ENCODE peak calls at places on chromosomes 13 and 19, in five cellular contexts. V is neuronal stem cell, G is K562, I is MM.1S, S is mammary epithelial cell. M is an unnamed sample.

GRCh38 chr13:98144501-98145350 is 1.8 kb downstream of the FARP1 start:
- DNase-seq in S (peak; percentile 44), V (peak; percentile 53), I (no peak), G (no peak), M (peak; percentile 62)

GRCh38 chr19:49692102-49692599 is 1.2 kb downstream of the CPT1C start:
- DNase-seq in I (no peak), S (no peak), G (no peak), V (no peak), M (no peak)

GRCh38 chr19:8324186-8325050 is 3.1 kb downstream of the RPS28 start:
- DNase-seq in G (no peak), S (no peak), I (peak; percentile 21), V (no peak), M (peak; percentile 32)

GRCh38 chr19:43720936-43721335 is 5.1 kb downstream of the IRGC start:
- DNase-seq in G (no peak), I (no peak), S (no peak), V (no peak), M (no peak)

GRCh38 chr19:16915734-16916133 is 26.9 kb downstream of the F2RL3 start:
- DNase-seq in V (no peak), S (no peak), G (no peak), I (no peak), M (no peak)

GRCh38 chr19:2051771-2052704 is 994 bp upstream of the MKNK2 start:
- DNase-seq in G (no peak), I (no peak), V (no peak), S (no peak), M (no peak)

GRCh38 chr13:106621833-106622232 is 53.9 kb upstream of the ARGLU1 start:
- DNase-seq in V (no peak), S (no peak), I (no peak), G (no peak), M (no peak)

GRCh38 chr13:90594694-90595093 is 752.8 kb upstream of the MIR17HG start:
- DNase-seq in V (no peak), I (no peak), G (no peak), S (peak; percentile 86), M (peak; percentile 62)

GRCh38 chr13:28730762-28731161 is 12.0 kb upstream of the SLC46A3 start:
- DNase-seq in S (no peak), V (no peak), G (no peak), I (no peak), M (no peak)

GRCh38 chr19:1472227-1473055 is 6.6 kb downstream of the C19orf25 start:
- DNase-seq in S (no peak), I (no peak), G (no peak), V (no peak), M (no peak)

GRCh38 chr13:98324105-98324504 is 147.0 kb upstream of the RNF113B start:
- DNase-seq in I (no peak), S (no peak), G (no peak), V (no peak), M (no peak)

GRCh38 chr19:41958367-41959055 is 610 bp downstream of the RABAC1 start:
- DNase-seq in G (peak; percentile 90), I (peak; percentile 82), S (peak; percentile 73), V (peak; percentile 71), M (peak; percentile 60)

GRCh38 chr13:49110122-49110831 is 109.9 kb upstream of the MLNR start:
- DNase-seq in I (no peak), G (peak; percentile 71), V (peak; percentile 75), S (peak; percentile 79), M (peak; percentile 69)

GRCh38 chr13:49108204-49108603 is 111.9 kb upstream of the MLNR start:
- DNase-seq in G (no peak), I (no peak), V (no peak), S (no peak), M (no peak)

GRCh38 chr13:49113526-49114286 is 106.4 kb upstream of the MLNR start:
- DNase-seq in S (peak; percentile 29), G (no peak), V (no peak), I (no peak), M (peak; percentile 21)

GRCh38 chr13:49116873-49117272 is 103.3 kb upstream of the MLNR start:
- DNase-seq in G (no peak), V (no peak), I (no peak), S (no peak), M (no peak)

DNA sequence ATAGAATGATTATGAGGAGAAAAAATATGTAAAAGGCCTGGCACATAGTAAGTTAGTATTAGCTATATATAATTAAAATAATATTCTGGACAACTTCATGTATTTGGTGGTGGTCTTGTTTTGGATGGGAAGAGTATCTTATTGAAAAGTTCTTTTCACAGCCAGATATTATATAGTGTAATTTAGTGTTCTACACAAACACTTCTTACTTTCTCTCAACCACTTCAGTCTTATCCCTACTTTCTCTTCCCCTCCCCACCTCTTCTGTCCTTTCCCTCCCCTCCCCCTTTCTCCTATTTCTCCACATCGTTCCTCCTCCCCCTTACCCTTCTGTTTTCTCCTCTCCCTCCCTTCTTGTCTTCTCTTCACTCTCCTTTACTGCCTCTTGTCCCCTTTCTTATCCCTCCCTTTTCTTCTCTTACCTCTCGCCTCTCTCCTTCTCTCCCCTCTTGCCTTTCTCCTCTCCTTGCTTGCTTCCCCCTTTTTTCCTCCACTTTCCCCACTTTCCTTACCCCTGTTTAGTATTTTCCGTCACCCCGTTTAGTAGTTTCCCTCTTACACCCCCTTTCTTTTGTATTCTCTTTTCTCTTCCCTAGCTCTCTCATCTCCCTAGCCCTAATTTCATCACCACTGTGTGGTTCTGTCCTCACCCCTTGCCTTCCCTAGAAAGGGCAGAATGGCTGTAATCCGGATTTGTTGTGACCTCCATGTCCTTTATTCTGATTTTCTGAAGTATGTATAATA is 107.2 kb upstream of the MLNR start:
- DNase-seq in V (peak; percentile 23), G (peak; percentile 10), S (no peak), I (no peak), M (no peak)
- H2AFZ ChIP-seq in V (no peak overlapping the region), G (no peak overlapping the region), S (no peak overlapping the region), I (no peak overlapping the region), M (peak overlapping the region; percentile 72)

GRCh38 chr19:5291588-5292193 is 48.9 kb downstream of the PTPRS start:
- DNase-seq in S (no peak), I (no peak), V (no peak), G (no peak), M (no peak)
- H2AFZ ChIP-seq in S (no peak overlapping the region), I (no peak overlapping the region), V (no peak overlapping the region), G (no peak overlapping the region), M (no peak overlapping the region)

GRCh38 chr19:28539759-28540158 is 673.2 kb downstream of the UQCRFS1 start:
- DNase-seq in G (no peak), I (no peak), V (no peak), S (no peak), M (no peak)

GRCh38 chr19:28542394-28543243 is 670.3 kb downstream of the UQCRFS1 start:
- DNase-seq in G (no peak), V (no peak), I (no peak), S (no peak), M (no peak)

GRCh38 chr19:28543244-28543776 is 669.6 kb downstream of the UQCRFS1 start:
- DNase-seq in G (no peak), V (no peak), I (no peak), S (no peak), M (no peak)

GRCh38 chr19:28541029-28541428 is 671.9 kb downstream of the UQCRFS1 start:
- DNase-seq in S (no peak), V (no peak), G (no peak), I (no peak), M (no peak)

DNA sequence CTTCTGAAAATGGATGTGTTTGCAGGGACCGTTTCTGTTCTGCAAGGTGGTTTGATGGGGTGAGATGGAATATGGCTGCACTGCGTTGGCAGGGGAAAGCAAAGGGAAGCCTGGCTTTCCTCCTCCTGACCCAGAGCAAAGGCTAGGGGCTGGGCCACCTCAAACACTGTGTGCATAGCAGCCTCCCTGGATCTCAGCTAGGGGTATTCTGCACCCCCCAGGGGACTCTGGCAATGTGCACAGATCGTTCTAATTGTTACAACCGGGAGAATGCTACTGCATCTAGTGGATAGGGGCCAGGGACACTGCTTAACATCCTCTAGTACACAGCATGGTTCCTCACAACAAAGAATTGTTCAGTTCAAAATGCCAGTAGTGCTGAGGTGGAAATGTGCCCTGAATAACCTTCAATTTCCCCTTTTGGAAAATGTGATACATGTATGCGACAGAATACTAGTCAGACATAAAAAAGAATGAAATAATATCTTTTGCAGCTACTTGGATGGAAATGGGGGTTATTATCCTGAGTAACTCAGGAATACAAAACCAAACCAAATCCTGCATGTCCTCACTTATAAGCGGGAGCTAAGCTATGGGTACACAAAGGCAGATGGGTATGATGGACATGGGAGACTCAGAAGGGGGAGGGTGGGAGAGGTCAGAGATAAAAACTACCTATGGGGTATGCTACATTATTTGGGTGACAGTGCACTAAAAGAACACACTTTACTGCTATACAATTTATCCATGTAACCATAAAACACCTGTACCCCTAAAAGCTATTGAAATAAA is 671.2 kb downstream of the UQCRFS1 start:
- DNase-seq in I (no peak), S (no peak), V (no peak), G (no peak), M (no peak)
- H2AFZ ChIP-seq in I (no peak overlapping the region), S (no peak overlapping the region), V (no peak overlapping the region), G (no peak overlapping the region), M (no peak overlapping the region)

GRCh38 chr13:102774210-102774560 is 599 bp upstream of the TEX30 start:
- DNase-seq in V (no peak), S (no peak), G (peak; percentile 4), I (no peak), M (no peak)

GRCh38 chr13:102773441-102774209 is at the start of gene TEX30:
- DNase-seq in V (peak; percentile 65), S (peak; percentile 86), I (peak; percentile 92), G (peak; percentile 85), M (peak; percentile 84)

GRCh38 chr13:102777716-102778115 is 4.1 kb upstream of the TEX30 start:
- DNase-seq in S (no peak), I (no peak), V (no peak), G (no peak), M (no peak)

GRCh38 chr13:102772042-102772425 is 1.6 kb downstream of the TEX30 start:
- DNase-seq in S (no peak), V (no peak), G (no peak), I (no peak), M (no peak)

DNA sequence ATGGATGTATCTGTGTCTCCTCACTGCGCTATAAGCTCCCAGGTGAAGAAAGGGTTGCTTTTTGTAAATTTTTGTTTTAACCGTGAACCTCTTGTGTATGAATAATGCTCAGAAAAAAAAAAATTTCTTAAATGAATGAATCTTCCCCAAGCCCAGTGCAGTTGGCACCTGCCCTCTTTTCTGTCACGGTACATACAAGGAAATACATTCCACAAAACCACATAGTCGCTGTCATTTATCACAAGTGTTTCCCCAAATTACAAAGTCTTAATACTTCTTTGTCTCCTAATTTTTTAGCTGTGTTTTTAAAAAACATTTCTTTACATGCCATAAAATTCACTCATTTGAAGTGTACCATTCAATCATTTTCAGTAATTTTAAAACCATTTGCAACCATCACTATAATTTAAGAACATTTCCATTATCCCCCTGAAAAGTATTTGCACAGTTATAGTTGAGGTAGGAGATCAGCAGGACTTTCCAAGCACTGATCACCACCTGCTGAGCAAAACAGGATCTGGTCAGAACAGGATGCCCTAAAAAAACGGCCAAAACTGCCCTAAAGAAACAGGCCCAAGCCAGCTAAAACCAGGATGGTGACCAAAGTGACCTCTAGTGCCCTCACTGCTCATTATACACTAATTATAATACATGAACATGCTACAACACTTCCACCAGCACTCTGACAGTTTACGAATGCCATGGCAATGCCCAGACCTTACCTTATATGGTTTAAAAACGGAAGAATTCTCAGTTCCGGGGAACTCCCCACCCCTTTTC is 1.2 kb upstream of the TEX30 start:
- DNase-seq in S (no peak), G (no peak), I (no peak), V (no peak), M (no peak)
- H2AFZ ChIP-seq in S (no peak overlapping the region), G (peak overlapping the region; percentile 94), I (no peak overlapping the region), V (peak overlapping the region; percentile 30), M (no peak overlapping the region)

GRCh38 chr13:79745141-79745540 is 264.2 kb downstream of the NDFIP2 start:
- DNase-seq in G (no peak), I (no peak), S (no peak), V (no peak), M (no peak)
- H2AFZ ChIP-seq in G (no peak overlapping the region), I (no peak overlapping the region), S (peak overlapping the region; percentile 42), V (no peak overlapping the region), M (no peak overlapping the region)

M was measured in PC-3.